ENCODE peak calls at places on chromosome 17, in four cellular contexts. Y is psoas muscle, O is putamen, J is EL. I is an unnamed sample.

GRCh38 chr17:2157081-2157480 is 102.2 kb downstream of the HIC1 start:
- DNase-seq in Y (peak; percentile 36), J (peak; percentile 43), O (no peak), I (no peak)

GRCh38 chr17:48472485-48473281 is 42.7 kb upstream of the SKAP1 start:
- DNase-seq in Y (no peak), O (no peak), J (peak; percentile 91), I (no peak)

GRCh38 chr17:1423456-1424135 is 23.6 kb upstream of the YWHAE start:
- DNase-seq in O (no peak), J (no peak), Y (no peak), I (no peak)

GRCh38 chr17:50917418-50917743 is 51.2 kb upstream of the TOB1 start:
- DNase-seq in O (peak; percentile 65), Y (no peak), J (no peak), I (no peak)

GRCh38 chr17:46020023-46020735 is 21.1 kb downstream of the STH start:
- DNase-seq in J (no peak), O (no peak), Y (no peak), I (no peak)

GRCh38 chr17:29357821-29358232 is 32.3 kb upstream of the TAOK1 start:
- DNase-seq in Y (no peak), O (no peak), J (no peak), I (no peak)

GRCh38 chr17:33661975-33662374 is 368.9 kb upstream of the ASIC2 start:
- DNase-seq in Y (no peak), O (no peak), J (no peak), I (no peak)

GRCh38 chr17:6938637-6939036 is 57.2 kb upstream of the ALOX12 start:
- DNase-seq in J (no peak), O (no peak), Y (no peak), I (no peak)

GRCh38 chr17:1241904-1242303 is 28.3 kb upstream of the BHLHA9 start:
- DNase-seq in Y (peak; percentile 51), O (no peak), J (no peak), I (peak; percentile 14)

GRCh38 chr17:44473367-44473766 is 29.8 kb downstream of the GPATCH8 start:
- DNase-seq in J (no peak), Y (no peak), O (no peak), I (no peak)

GRCh38 chr17:54544239-54544638 is 356.4 kb upstream of the TOM1L1 start:
- DNase-seq in O (no peak), J (no peak), Y (no peak), I (peak; percentile 61)

GRCh38 chr17:45270828-45271418 is 9.0 kb upstream of the SPATA32 start:
- DNase-seq in O (no peak), Y (no peak), J (no peak), I (no peak)

GRCh38 chr17:4072487-4073157 is 70.2 kb downstream of the ZZEF1 start:
- DNase-seq in Y (no peak), O (no peak), J (peak; percentile 13), I (no peak)

GRCh38 chr17:48728232-48729231 is at the start of gene HOXB13:
- DNase-seq in Y (no peak), J (peak; percentile 64), O (no peak), I (no peak)

I was measured in right cardiac atrium.